ENCODE peak calls at places on chromosome 6, in four cellular contexts. H is right lobe of liver, I is body of pancreas, M is AG09319. B is an unnamed sample.

GRCh38 chr6:116330511-116330910 is 40.2 kb upstream of the DSE start:
- DNase-seq in H (no peak), I (no peak), M (no peak), B (no peak)

GRCh38 chr6:56649053-56649769 is 6.5 kb upstream of the DST start:
- DNase-seq in H (no peak), I (no peak), M (no peak), B (no peak)

GRCh38 chr6:145887969-145888368 is 73.4 kb upstream of the FBXO30 start:
- DNase-seq in H (no peak), I (no peak), M (no peak), B (no peak)

GRCh38 chr6:42010185-42010872 is 40.0 kb upstream of the TAF8 start:
- DNase-seq in H (no peak), I (no peak), M (no peak), B (no peak)

GRCh38 chr6:129672883-129673631 is 36.9 kb downstream of the ARHGAP18 start:
- DNase-seq in H (no peak), I (no peak), M (no peak), B (no peak)

GRCh38 chr6:56699066-56699654 is 56.5 kb upstream of the DST start:
- DNase-seq in H (no peak), I (no peak), M (no peak), B (no peak)

GRCh38 chr6:43798688-43799444 is 28.9 kb downstream of the VEGFA start:
- DNase-seq in H (peak; percentile 87), I (peak; percentile 91), M (peak; percentile 20), B (no peak)

GRCh38 chr6:159729598-159729997 is 2.3 kb downstream of the WTAP start:
- DNase-seq in H (no peak), I (no peak), M (no peak), B (no peak)

GRCh38 chr6:68087399-68088133 is 547.5 kb upstream of the ADGRB3 start:
- DNase-seq in H (no peak), I (no peak), M (no peak), B (no peak)

DNA sequence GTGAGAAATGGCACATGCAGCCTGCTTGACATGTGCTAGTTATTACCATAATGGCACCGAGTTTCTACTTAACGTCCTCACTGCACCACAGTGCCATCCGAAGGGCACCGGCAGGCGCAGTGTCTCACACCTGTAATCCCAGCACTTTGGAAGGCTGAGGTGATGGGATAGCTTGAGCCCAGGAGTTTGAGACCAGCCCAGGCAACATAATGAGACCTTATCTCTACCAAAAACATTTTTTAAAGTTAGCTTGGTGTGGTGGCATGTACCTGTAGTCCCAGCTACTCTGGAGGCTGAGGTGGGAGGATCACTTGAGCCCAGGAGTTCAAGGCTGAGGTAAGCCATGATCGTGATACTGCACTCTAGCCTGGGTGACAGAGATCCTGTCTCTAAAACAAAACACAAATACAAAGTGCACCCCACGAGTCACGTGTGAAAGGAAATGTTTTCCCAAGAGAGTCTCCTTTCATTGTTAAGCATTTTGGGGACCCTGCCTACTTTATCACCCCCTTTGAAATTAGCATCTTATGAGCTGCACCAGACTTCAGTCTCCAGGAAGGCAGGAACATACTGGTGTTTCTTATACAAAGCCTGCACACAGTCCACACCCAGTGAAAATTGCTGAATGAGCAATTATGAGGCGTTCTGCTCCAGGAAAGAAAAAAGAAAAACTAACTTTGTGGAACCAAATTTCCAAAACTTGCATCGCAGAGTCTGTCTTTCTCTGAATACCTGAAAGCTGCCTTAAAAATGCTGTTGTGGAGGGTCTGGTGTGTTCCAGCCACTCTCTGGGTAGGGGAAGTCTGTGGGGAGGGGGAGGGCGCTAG is 47.1 kb upstream of the FOXQ1 start:
- DNase-seq in H (no peak), I (no peak), M (no peak), B (no peak)
- TF ChIP-seq CTCF in H (no peak), I (no peak), M (no peak), B (no peak)

DNA sequence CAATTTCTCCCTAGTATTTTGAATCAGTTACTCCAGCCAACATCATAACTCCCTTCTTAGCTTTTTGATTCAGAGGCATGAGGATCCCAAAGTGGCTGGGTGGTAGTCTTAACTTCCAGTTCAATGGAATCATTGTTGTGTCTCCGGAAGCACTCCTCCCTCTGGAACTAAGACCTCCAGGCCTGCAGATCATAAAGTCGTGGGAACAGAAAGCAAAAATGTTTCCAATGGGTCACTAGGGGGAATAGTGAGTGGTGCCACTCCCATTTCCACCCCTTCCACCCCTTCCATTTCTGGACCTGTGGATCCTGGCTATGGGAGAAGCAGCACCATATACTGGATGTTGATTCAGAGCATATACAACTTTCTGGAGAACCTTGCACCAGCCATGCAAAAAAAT is 130.8 kb downstream of the SGK1 start:
- DNase-seq in H (no peak), I (no peak), M (no peak), B (no peak)
- TF ChIP-seq CTCF in H (no peak), I (no peak), M (no peak), B (no peak)

DNA sequence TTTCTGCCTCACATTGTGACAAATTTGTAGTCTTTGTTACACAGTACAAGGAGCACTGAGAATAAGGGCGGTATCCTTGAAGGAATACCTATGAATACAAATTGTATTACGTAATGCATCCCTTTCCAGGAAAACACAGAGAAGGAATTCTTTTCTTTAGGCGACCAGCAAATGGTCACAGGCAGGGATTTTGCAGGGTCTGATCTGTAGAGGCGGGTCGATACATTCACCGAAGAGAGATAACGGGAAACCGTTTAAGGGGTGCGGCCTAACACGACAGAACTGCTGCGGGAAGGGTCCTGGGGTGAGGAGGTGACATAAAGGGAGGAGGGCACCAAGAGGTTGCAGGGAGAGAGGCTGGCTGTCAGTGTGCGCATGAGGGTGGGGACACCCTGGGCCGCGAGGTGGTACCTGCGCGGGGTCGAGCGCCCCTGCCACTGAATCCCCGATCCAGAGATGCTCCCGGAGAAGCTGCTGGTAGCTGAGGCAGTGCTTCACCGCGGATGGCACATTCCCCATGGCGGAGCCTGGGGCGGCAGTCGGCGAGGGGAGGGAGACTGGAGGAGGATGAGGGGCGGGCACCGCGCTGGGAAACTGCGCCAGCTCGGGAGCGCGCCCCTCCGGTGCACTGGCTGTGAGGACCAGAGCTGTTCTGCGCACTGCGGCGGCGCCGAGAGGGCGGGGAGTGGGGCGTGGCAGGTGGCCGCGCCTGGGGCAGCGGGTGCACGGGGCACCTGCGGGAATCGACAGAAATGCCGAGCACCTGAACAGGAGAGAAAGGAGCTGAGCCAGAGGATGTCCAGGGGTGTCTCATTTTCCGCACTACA is at the start of gene HMGCLL1:
- DNase-seq in H (no peak), I (peak; percentile 19), M (no peak), B (peak; percentile 84)
- TF ChIP-seq CTCF in H (no peak), I (no peak), M (no peak), B (no peak)

GRCh38 chr6:83053678-83054077 is 12.0 kb downstream of the UBE3D start:
- DNase-seq in H (no peak), I (no peak), M (no peak), B (no peak)

GRCh38 chr6:83057705-83058321 is 7.8 kb downstream of the UBE3D start:
- DNase-seq in H (peak; percentile 27), I (peak; percentile 41), M (peak; percentile 22), B (no peak)

GRCh38 chr6:83051386-83052172 is 14.1 kb downstream of the UBE3D start:
- DNase-seq in H (no peak), I (no peak), M (no peak), B (no peak)

DNA sequence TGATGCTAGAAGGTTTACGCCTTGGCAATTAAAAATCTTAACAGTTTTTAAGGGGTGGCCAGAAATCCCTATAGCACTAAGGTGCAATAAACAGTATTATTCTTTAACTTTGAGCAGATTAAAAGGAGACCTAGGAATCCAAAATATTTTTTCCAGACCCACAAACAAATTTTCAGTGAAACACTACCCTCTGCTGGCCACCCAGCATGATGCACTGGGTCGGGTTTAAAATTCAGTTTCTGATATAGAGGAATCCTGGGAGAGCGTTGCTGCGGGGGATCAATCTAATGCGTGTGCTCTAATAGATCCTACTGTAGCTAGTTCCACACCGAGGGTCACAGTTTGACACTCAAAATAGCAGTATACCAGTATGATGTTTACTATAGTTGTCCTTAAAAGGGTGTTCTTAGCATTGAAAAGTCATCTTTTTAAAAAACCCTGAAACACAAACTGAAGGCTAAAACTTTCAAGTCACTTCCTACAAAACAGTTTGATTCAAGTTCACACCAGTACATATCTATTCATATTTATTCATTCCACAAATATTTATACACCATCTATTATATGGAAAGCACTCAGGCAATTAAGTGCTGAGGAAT is 10.2 kb downstream of the UBE3D start:
- DNase-seq in H (no peak), I (peak; percentile 50), M (peak; percentile 15), B (no peak)
- TF ChIP-seq CTCF in H (peak; percentile 87), I (peak; percentile 62), M (peak; percentile 83), B (peak; percentile 91)

GRCh38 chr6:15274696-15275387 is 29.0 kb downstream of the JARID2 start:
- DNase-seq in H (no peak), I (no peak), M (no peak), B (no peak)
- TF ChIP-seq CTCF in H (peak; percentile 33), I (no peak), M (peak; percentile 11), B (peak; percentile 36)

B was measured in osteocyte.